ENCODE peak calls at places on chromosomes 3 and 15, in nine cellular contexts. A, J, G, H, C, O, Q, E and I are unnamed samples.

GRCh38 chr3:177284383-177284881 is 87.2 kb upstream of the TBL1XR1 start:
- DNase-seq in A (no peak), J (peak; percentile 73), G (peak; percentile 71), H (peak; percentile 47), C (peak; percentile 71), O (no peak), Q (peak; percentile 45), E (peak; percentile 60), I (no peak)

GRCh38 chr3:36542186-36542585 is 161.9 kb downstream of the STAC start:
- DNase-seq in A (no peak), J (no peak), G (peak; percentile 62), H (no peak), C (no peak), O (no peak), Q (peak; percentile 84), E (no peak), I (peak; percentile 19)

GRCh38 chr15:64443747-64444621 is 16.4 kb upstream of the ZNF609 start:
- DNase-seq in A (no peak), J (no peak), G (peak; percentile 79), H (no peak), C (peak; percentile 81), O (peak; percentile 83), Q (peak; percentile 93), E (no peak), I (peak; percentile 89)

GRCh38 chr15:40094156-40094555 is 14.5 kb downstream of the BMF start:
- DNase-seq in A (no peak), J (no peak), G (no peak), H (no peak), C (no peak), O (no peak), Q (no peak), E (no peak), I (no peak)

GRCh38 chr3:16370872-16371740 is 106.1 kb downstream of the OXNAD1 start:
- DNase-seq in A (no peak), J (no peak), G (no peak), H (peak; percentile 76), C (no peak), O (peak; percentile 45), Q (peak; percentile 84), E (no peak), I (peak; percentile 84)

GRCh38 chr15:68389936-68390790 is 41.8 kb downstream of the ITGA11 start:
- DNase-seq in A (no peak), J (peak; percentile 39), G (peak; percentile 63), H (no peak), C (no peak), O (peak; percentile 86), Q (peak; percentile 89), E (no peak), I (no peak)

GRCh38 chr3:59006791-59007517 is 42.9 kb downstream of the CFAP20DC start:
- DNase-seq in A (no peak), J (peak; percentile 67), G (peak; percentile 69), H (peak; percentile 77), C (no peak), O (peak; percentile 4), Q (peak; percentile 61), E (no peak), I (peak; percentile 81)

GRCh38 chr15:56978898-56979662 is 60.6 kb downstream of the TCF12 start:
- DNase-seq in A (no peak), J (no peak), G (peak; percentile 63), H (no peak), C (no peak), O (no peak), Q (peak; percentile 64), E (no peak), I (no peak)

GRCh38 chr15:59614153-59614552 is 2.6 kb downstream of the GCNT3 start:
- DNase-seq in A (no peak), J (no peak), G (no peak), H (no peak), C (no peak), O (no peak), Q (no peak), E (no peak), I (no peak)

GRCh38 chr3:127439621-127440020 is 150.9 kb downstream of the TPRA1 start:
- DNase-seq in A (no peak), J (no peak), G (no peak), H (no peak), C (no peak), O (no peak), Q (no peak), E (no peak), I (no peak)

GRCh38 chr3:78725703-78726246 is 1042.0 kb downstream of the ROBO1 start:
- DNase-seq in A (no peak), J (no peak), G (no peak), H (no peak), C (no peak), O (no peak), Q (no peak), E (no peak), I (no peak)

GRCh38 chr15:96442076-96442475 is 111.6 kb downstream of the NR2F2 start:
- DNase-seq in A (no peak), J (no peak), G (no peak), H (no peak), C (no peak), O (no peak), Q (no peak), E (no peak), I (no peak)

GRCh38 chr3:119025390-119025789 is 9.3 kb downstream of the IGSF11 start:
- DNase-seq in A (no peak), J (no peak), G (no peak), H (no peak), C (no peak), O (no peak), Q (no peak), E (no peak), I (no peak)

GRCh38 chr3:31534036-31534435 is 1.3 kb downstream of the STT3B start:
- DNase-seq in A (no peak), J (no peak), G (no peak), H (no peak), C (no peak), O (peak; percentile 47), Q (peak; percentile 16), E (no peak), I (no peak)

GRCh38 chr3:95254771-95255170 is 1191.9 kb downstream of the NSUN3 start:
- DNase-seq in A (no peak), J (no peak), G (no peak), H (no peak), C (no peak), O (no peak), Q (no peak), E (no peak), I (no peak)

GRCh38 chr3:149203758-149204157 is 17.9 kb downstream of the CP start:
- DNase-seq in A (no peak), J (no peak), G (no peak), H (no peak), C (no peak), O (peak; percentile 70), Q (no peak), E (no peak), I (no peak)

GRCh38 chr15:43168192-43169107 is 16.8 kb upstream of the CCNDBP1 start:
- DNase-seq in A (no peak), J (no peak), G (peak; percentile 66), H (peak; percentile 87), C (no peak), O (no peak), Q (peak; percentile 81), E (no peak), I (no peak)

GRCh38 chr3:45950686-45951600 is 7.7 kb downstream of the CXCR6 start:
- DNase-seq in A (peak; percentile 57), J (no peak), G (no peak), H (no peak), C (no peak), O (no peak), Q (no peak), E (no peak), I (no peak)

GRCh38 chr15:42457445-42458442 is 33.2 kb downstream of the ZNF106 start:
- DNase-seq in A (no peak), J (peak; percentile 78), G (peak; percentile 95), H (peak; percentile 74), C (no peak), O (peak; percentile 57), Q (peak; percentile 96), E (peak; percentile 71), I (peak; percentile 96)

DNA sequence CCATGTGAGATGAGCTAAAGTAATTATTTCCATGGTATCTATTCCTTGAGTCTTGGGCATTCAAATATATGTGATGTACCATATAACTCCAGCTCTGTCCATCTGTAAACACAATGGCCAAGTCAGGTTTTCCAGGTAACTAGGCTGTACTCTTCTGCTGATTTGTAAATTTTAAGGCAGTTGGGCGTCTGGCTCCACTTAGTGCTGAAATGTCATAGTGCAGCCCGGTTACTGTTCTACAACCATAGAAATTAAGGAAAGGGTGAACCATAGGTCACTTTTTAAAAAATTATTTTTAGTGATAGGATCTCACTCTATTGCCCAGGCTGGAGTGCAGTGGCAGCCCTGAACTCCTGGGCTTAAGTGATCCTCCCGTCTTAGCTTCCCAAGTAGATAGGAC is 44.7 kb upstream of the GOLM2 start:
- DNase-seq in A (no peak), J (no peak), G (no peak), H (no peak), C (peak; percentile 23), O (no peak), Q (no peak), E (no peak), I (no peak)
- TF ChIP-seq CTCF in A (no peak), J (no peak), G (peak; percentile 24), H (no peak), C (peak; percentile 45), O (no peak), Q (no peak), E (no peak), I (peak; percentile 21)

GRCh38 chr15:67127334-67127664 is 61.9 kb downstream of the SMAD3 start:
- DNase-seq in A (no peak), J (no peak), G (no peak), H (no peak), C (no peak), O (no peak), Q (no peak), E (no peak), I (no peak)
- H3K4me3 ChIP-seq in A (no peak overlapping the region), J (no peak overlapping the region), G (no peak overlapping the region), H (no peak overlapping the region), C (no peak overlapping the region), O (no peak overlapping the region), Q (no peak overlapping the region), E (no peak overlapping the region), I (no peak overlapping the region)

GRCh38 chr3:19213608-19214220 is 65.4 kb downstream of the KCNH8 start:
- DNase-seq in A (no peak), J (no peak), G (no peak), H (no peak), C (no peak), O (peak; percentile 29), Q (no peak), E (no peak), I (no peak)
- TF ChIP-seq CTCF in A (no peak), J (no peak), G (no peak), H (no peak), C (no peak), O (peak; percentile 18), Q (no peak), E (no peak), I (peak; percentile 26)

DNA sequence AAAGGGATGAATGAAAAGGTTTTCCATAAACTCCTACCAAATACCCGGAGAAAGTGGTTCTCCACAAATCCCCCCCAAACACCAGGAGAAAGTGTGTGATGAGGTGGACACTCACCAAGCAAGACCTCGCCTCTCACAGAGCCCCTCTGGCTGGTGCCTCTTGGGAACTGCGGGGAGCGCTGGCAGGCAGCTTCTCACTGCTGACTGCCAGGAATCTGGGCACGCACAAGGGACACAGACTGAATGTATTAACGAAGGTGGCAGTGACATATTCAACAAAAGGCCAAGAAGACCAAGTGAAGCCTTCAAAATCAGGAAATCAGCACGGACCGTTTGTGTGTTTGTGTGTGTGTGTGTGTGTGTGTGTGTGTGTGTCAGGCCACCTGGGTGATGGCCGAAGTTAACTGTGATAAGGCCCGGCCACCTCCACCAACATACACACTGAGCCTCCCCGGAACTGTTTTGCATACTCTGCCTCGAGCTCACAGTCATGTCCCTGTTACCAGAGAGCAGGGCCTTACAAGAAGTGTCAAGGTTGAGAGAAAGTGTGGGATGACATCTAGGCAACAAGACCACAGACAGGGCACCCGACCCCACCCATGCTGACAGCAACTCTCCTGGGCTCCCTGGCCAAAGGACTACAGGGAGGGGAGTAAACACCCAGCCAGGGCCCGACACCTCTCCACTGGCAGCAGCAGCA is 18.0 kb downstream of the ATP10A start:
- DNase-seq in A (no peak), J (no peak), G (no peak), H (no peak), C (no peak), O (peak; percentile 19), Q (no peak), E (no peak), I (no peak)
- H3K4me3 ChIP-seq in A (no peak overlapping the region), J (no peak overlapping the region), G (no peak overlapping the region), H (no peak overlapping the region), C (no peak overlapping the region), O (no peak overlapping the region), Q (no peak overlapping the region), E (no peak overlapping the region), I (no peak overlapping the region)